ENCODE peak calls at places on chromosomes 12 and 14, in five cellular contexts. L is neural crest cell, P is fibroblast of mammary gland, Z is Calu3, B is neural progenitor cell. X is an unnamed sample.

GRCh38 chr12:62640910-62641448 is 174.4 kb downstream of the MON2 start:
- DNase-seq in L (no peak), B (no peak), Z (no peak), P (peak; percentile 59), X (no peak)

GRCh38 chr12:84413656-84414055 is 498.9 kb downstream of the SLC6A15 start:
- DNase-seq in B (no peak), L (no peak), P (no peak), Z (no peak), X (no peak)

GRCh38 chr14:70801836-70802235 is 7.5 kb downstream of the MAP3K9 start:
- DNase-seq in P (no peak), B (no peak), L (no peak), Z (no peak), X (no peak)

GRCh38 chr14:23831591-23831990 is 122.0 kb upstream of the DHRS4 start:
- DNase-seq in Z (no peak), P (no peak), L (no peak), B (no peak), X (no peak)

GRCh38 chr14:32933623-32933942 is 5.1 kb upstream of the NPAS3 start:
- DNase-seq in Z (no peak), L (peak; percentile 22), B (peak; percentile 58), P (peak; percentile 42), X (peak; percentile 66)

GRCh38 chr14:92556255-92556741 is 42.7 kb downstream of the RIN3 start:
- DNase-seq in Z (no peak), B (no peak), P (peak; percentile 65), L (no peak), X (no peak)

GRCh38 chr14:71720978-71721624 is 211.1 kb upstream of the RGS6 start:
- DNase-seq in L (peak; percentile 58), Z (peak; percentile 64), P (peak; percentile 87), B (peak; percentile 78), X (peak; percentile 74)

GRCh38 chr14:61566537-61567225 is 128.6 kb upstream of the HIF1A start:
- DNase-seq in P (peak; percentile 92), Z (no peak), B (no peak), L (no peak), X (no peak)

GRCh38 chr14:90398315-90398811 is 1.5 kb downstream of the CALM1 start:
- DNase-seq in L (peak; percentile 37), Z (peak; percentile 48), B (peak; percentile 61), P (no peak), X (no peak)

GRCh38 chr14:103102689-103103260 is 8.2 kb downstream of the EXOC3L4 start:
- DNase-seq in L (no peak), B (no peak), Z (no peak), P (no peak), X (no peak)

GRCh38 chr12:113468365-113469223 is 3.1 kb downstream of the LHX5 start:
- DNase-seq in L (no peak), B (peak; percentile 91), P (no peak), Z (no peak), X (no peak)

GRCh38 chr12:6752181-6752930 is 585 bp downstream of the MLF2 start:
- DNase-seq in B (peak; percentile 79), Z (no peak), L (no peak), P (peak; percentile 60), X (no peak)

GRCh38 chr14:68099348-68100045 is 279.9 kb downstream of the RAD51B start:
- DNase-seq in Z (no peak), L (no peak), P (no peak), B (no peak), X (peak; percentile 45)

GRCh38 chr14:99136047-99136400 is 136.0 kb downstream of the BCL11B start:
- DNase-seq in P (no peak), B (no peak), L (no peak), Z (no peak), X (no peak)

GRCh38 chr12:115208098-115208497 is 524.1 kb upstream of the TBX3 start:
- DNase-seq in P (no peak), L (no peak), B (no peak), Z (no peak), X (no peak)

GRCh38 chr14:71714225-71714624 is 218.0 kb upstream of the RGS6 start:
- DNase-seq in P (peak; percentile 91), B (no peak), Z (no peak), L (no peak), X (peak; percentile 90)

DNA sequence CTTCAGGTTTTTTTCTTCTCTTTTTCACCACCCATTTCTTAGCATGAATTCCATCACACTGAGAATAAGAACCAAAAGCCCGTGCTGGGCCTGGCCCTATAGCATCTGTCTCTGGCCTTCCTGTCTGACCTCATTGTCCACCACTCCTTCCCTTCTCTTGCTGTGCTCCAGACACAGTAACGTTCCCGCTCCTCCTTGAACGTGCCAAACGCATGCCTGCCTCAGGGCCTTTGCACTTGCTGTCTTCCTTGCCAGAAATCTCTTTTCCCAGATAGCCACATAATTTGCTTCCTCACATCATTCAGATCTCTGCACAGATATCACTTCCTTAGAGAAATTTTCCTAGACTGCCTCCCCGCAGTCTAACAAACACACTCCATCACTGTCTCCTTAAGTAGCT is 119.6 kb upstream of the CPSF6 start:
- DNase-seq in B (no peak), P (no peak), Z (no peak), L (no peak), X (no peak)
- TF ChIP-seq CTCF in B (no peak), P (no peak), Z (no peak), L (no peak), X (no peak)

GRCh38 chr12:75525263-75525662 is 13.9 kb upstream of the KRR1 start:
- DNase-seq in Z (no peak), L (no peak), P (no peak), B (no peak), X (no peak)
- TF ChIP-seq CTCF in Z (no peak), L (peak; percentile 52), P (peak; percentile 47), B (peak; percentile 11), X (peak; percentile 44)

DNA sequence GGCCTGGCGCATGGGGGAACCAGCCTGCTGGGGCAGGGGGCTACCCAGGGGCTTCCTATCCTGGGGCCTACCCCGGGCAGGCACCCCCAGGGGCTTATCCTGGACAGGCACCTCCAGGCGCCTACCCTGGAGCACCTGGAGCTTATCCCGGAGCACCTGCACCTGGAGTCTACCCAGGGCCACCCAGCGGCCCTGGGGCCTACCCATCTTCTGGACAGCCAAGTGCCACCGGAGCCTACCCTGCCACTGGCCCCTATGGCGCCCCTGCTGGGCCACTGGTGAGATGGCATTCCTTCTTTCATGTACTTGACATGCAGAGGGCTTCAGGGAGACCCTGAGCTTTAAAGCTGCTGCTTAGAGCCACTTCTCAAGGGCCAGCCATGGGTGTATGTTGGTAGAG is 9.0 kb downstream of the LGALS3 start:
- DNase-seq in Z (peak; percentile 62), L (no peak), P (no peak), B (peak; percentile 26), X (no peak)
- TF ChIP-seq CTCF in Z (peak; percentile 22), L (peak; percentile 40), P (peak; percentile 38), B (peak; percentile 49), X (peak; percentile 28)

GRCh38 chr12:3305904-3306619 is 184.9 kb upstream of the PRMT8 start:
- DNase-seq in B (no peak), Z (no peak), L (no peak), P (no peak), X (no peak)

GRCh38 chr12:3304436-3305135 is 186.4 kb upstream of the PRMT8 start:
- DNase-seq in Z (peak; percentile 64), L (no peak), P (peak; percentile 89), B (no peak), X (peak; percentile 43)

GRCh38 chr12:3305464-3305863 is 185.5 kb upstream of the PRMT8 start:
- DNase-seq in L (no peak), Z (no peak), B (no peak), P (no peak), X (no peak)

GRCh38 chr12:3302406-3303041 is 188.5 kb upstream of the PRMT8 start:
- DNase-seq in B (no peak), P (no peak), Z (no peak), L (no peak), X (no peak)

GRCh38 chr12:3303410-3304136 is 187.4 kb upstream of the PRMT8 start:
- DNase-seq in L (no peak), Z (no peak), P (no peak), B (peak; percentile 66), X (no peak)
- TF ChIP-seq CTCF in L (peak; percentile 43), Z (no peak), P (no peak), B (peak; percentile 47), X (peak; percentile 29)

GRCh38 chr14:94681300-94682060 is 69.3 kb downstream of the SERPINA3 start:
- DNase-seq in B (peak; percentile 67), P (peak; percentile 65), Z (peak; percentile 58), L (no peak), X (no peak)
- TF ChIP-seq CTCF in B (peak; percentile 59), P (peak; percentile 88), Z (peak; percentile 38), L (peak; percentile 51), X (peak; percentile 61)

GRCh38 chr12:131850856-131851559 is 22.8 kb downstream of the MMP17 start:
- DNase-seq in B (peak; percentile 79), P (no peak), L (no peak), Z (peak; percentile 96), X (no peak)
- TF ChIP-seq CTCF in B (peak; percentile 76), P (no peak), L (peak; percentile 62), Z (peak; percentile 95), X (peak; percentile 69)

DNA sequence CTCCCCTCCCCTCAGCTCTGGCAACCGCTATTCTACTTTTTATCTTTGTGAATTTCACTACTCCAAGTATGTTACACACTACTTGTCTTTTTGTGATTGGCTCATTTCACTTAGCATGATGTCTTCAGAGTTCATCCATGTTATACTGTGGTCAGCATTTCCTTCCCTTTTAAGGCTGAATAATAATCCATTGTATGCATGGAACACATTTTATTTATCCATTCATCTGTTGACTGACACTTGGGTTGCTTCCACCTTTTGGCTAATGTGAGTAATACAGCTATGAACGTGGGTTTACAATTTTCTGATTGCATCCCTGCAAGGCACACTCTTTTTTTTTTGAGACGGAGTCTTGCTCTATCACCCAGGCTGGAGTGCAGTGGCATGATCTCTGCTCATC is 53.0 kb upstream of the FUT8 start:
- DNase-seq in P (peak; percentile 66), B (no peak), Z (no peak), L (no peak), X (no peak)
- TF ChIP-seq CTCF in P (peak; percentile 23), B (no peak), Z (no peak), L (peak; percentile 24), X (no peak)

GRCh38 chr14:100906420-100906819 is 2.9 kb upstream of the RTL1 start:
- DNase-seq in B (peak; percentile 77), L (no peak), Z (no peak), P (no peak), X (no peak)
- TF ChIP-seq CTCF in B (peak; percentile 72), L (peak; percentile 46), Z (no peak), P (peak; percentile 15), X (peak; percentile 19)

GRCh38 chr14:78758333-78758732 is 588.2 kb downstream of the NRXN3 start:
- DNase-seq in B (peak; percentile 59), P (peak; percentile 54), Z (peak; percentile 35), L (peak; percentile 40), X (peak; percentile 36)
- TF ChIP-seq CTCF in B (peak; percentile 67), P (peak; percentile 73), Z (peak; percentile 71), L (peak; percentile 73), X (peak; percentile 81)

X was measured in astrocyte of the cerebellum.